ENCODE peak calls at places on chromosome 17, in five cellular contexts. One of them, this sample, is unnamed.
A peak's percentile ranks its signal among the peaks of the same experiment; 100 is the strongest.

GRCh38 chr17:64532409-64532808 is 25.6 kb downstream of the CEP95 start:
- DNase-seq in CD4-positive, CD25-positive, alpha-beta regulatory T cell: no peak
- DNase-seq in fibroblast of lung: no peak
- DNase-seq in hepatocyte: no peak
- DNase-seq in uterus: no peak
- DNase-seq in this sample: no peak

GRCh38 chr17:40107266-40107980 is 7.0 kb upstream of the NR1D1 start:
- DNase-seq in hepatocyte: no peak
- DNase-seq in uterus: peak; percentile 43
- DNase-seq in fibroblast of lung: no peak
- DNase-seq in CD4-positive, CD25-positive, alpha-beta regulatory T cell: peak; percentile 44
- DNase-seq in this sample: no peak

GRCh38 chr17:70661342-70662222 is 492.2 kb downstream of the KCNJ2 start:
- DNase-seq in hepatocyte: peak; percentile 66
- DNase-seq in fibroblast of lung: peak; percentile 63
- DNase-seq in uterus: no peak
- DNase-seq in CD4-positive, CD25-positive, alpha-beta regulatory T cell: no peak
- DNase-seq in this sample: no peak

GRCh38 chr17:61349350-61349749 is 50.3 kb upstream of the TBX2 start:
- DNase-seq in hepatocyte: no peak
- DNase-seq in CD4-positive, CD25-positive, alpha-beta regulatory T cell: no peak
- DNase-seq in uterus: no peak
- DNase-seq in fibroblast of lung: no peak
- DNase-seq in this sample: no peak

GRCh38 chr17:81868674-81869220 is 2.4 kb downstream of the ARHGDIA start:
- DNase-seq in uterus: peak; percentile 75
- DNase-seq in fibroblast of lung: peak; percentile 89
- DNase-seq in CD4-positive, CD25-positive, alpha-beta regulatory T cell: no peak
- DNase-seq in hepatocyte: peak; percentile 83
- DNase-seq in this sample: peak; percentile 66

GRCh38 chr17:43018932-43019331 is 3.3 kb downstream of the VAT1 start:
- DNase-seq in uterus: no peak
- DNase-seq in hepatocyte: no peak
- DNase-seq in fibroblast of lung: no peak
- DNase-seq in CD4-positive, CD25-positive, alpha-beta regulatory T cell: no peak
- DNase-seq in this sample: no peak

GRCh38 chr17:30299000-30299399 is 7.3 kb upstream of the BLMH start:
- DNase-seq in uterus: no peak
- DNase-seq in CD4-positive, CD25-positive, alpha-beta regulatory T cell: no peak
- DNase-seq in hepatocyte: no peak
- DNase-seq in fibroblast of lung: no peak
- DNase-seq in this sample: no peak

GRCh38 chr17:28476076-28476475 is 2.6 kb downstream of the SLC13A2 start:
- DNase-seq in CD4-positive, CD25-positive, alpha-beta regulatory T cell: no peak
- DNase-seq in fibroblast of lung: no peak
- DNase-seq in hepatocyte: no peak
- DNase-seq in uterus: no peak
- DNase-seq in this sample: no peak

GRCh38 chr17:41061969-41062368 is 2.1 kb upstream of the KRTAP2-3 start:
- DNase-seq in CD4-positive, CD25-positive, alpha-beta regulatory T cell: no peak
- DNase-seq in hepatocyte: no peak
- DNase-seq in uterus: no peak
- DNase-seq in fibroblast of lung: peak; percentile 99
- DNase-seq in this sample: no peak

GRCh38 chr17:50192116-50192872 is 9.1 kb downstream of the COL1A1 start:
- DNase-seq in CD4-positive, CD25-positive, alpha-beta regulatory T cell: no peak
- DNase-seq in hepatocyte: no peak
- DNase-seq in fibroblast of lung: peak; percentile 37
- DNase-seq in uterus: no peak
- DNase-seq in this sample: no peak

GRCh38 chr17:30942311-30943079 is 20.8 kb downstream of the ADAP2 start:
- DNase-seq in CD4-positive, CD25-positive, alpha-beta regulatory T cell: no peak
- DNase-seq in hepatocyte: no peak
- DNase-seq in uterus: no peak
- DNase-seq in fibroblast of lung: peak; percentile 53
- DNase-seq in this sample: no peak

GRCh38 chr17:61160789-61161440 is 238.7 kb upstream of the TBX2 start:
- DNase-seq in fibroblast of lung: no peak
- DNase-seq in uterus: no peak
- DNase-seq in hepatocyte: no peak
- DNase-seq in CD4-positive, CD25-positive, alpha-beta regulatory T cell: no peak
- DNase-seq in this sample: no peak

GRCh38 chr17:14317383-14317782 is 16.5 kb downstream of the HS3ST3B1 start:
- DNase-seq in hepatocyte: no peak
- DNase-seq in fibroblast of lung: no peak
- DNase-seq in uterus: no peak
- DNase-seq in CD4-positive, CD25-positive, alpha-beta regulatory T cell: no peak
- DNase-seq in this sample: no peak

GRCh38 chr17:80494547-80494946 is 18.1 kb upstream of the NPTX1 start:
- DNase-seq in hepatocyte: no peak
- DNase-seq in fibroblast of lung: no peak
- DNase-seq in uterus: no peak
- DNase-seq in CD4-positive, CD25-positive, alpha-beta regulatory T cell: no peak
- DNase-seq in this sample: no peak

GRCh38 chr17:50182783-50183438 is 17.1 kb downstream of the SGCA start:
- DNase-seq in uterus: no peak
- DNase-seq in fibroblast of lung: peak; percentile 55
- DNase-seq in hepatocyte: no peak
- DNase-seq in CD4-positive, CD25-positive, alpha-beta regulatory T cell: no peak
- DNase-seq in this sample: no peak

GRCh38 chr17:40779181-40779909 is 3.0 kb downstream of the KRT27 start:
- DNase-seq in CD4-positive, CD25-positive, alpha-beta regulatory T cell: peak; percentile 33
- DNase-seq in uterus: no peak
- DNase-seq in fibroblast of lung: peak; percentile 6
- DNase-seq in hepatocyte: no peak
- DNase-seq in this sample: no peak

GRCh38 chr17:8467527-8467926 is 31.8 kb downstream of the NDEL1 start:
- DNase-seq in fibroblast of lung: no peak
- DNase-seq in CD4-positive, CD25-positive, alpha-beta regulatory T cell: no peak
- DNase-seq in hepatocyte: no peak
- DNase-seq in uterus: no peak
- DNase-seq in this sample: no peak

GRCh38 chr17:80259642-80260535 is 763 bp upstream of the RNF213 start:
- DNase-seq in uterus: peak; percentile 76
- DNase-seq in fibroblast of lung: peak; percentile 68
- DNase-seq in hepatocyte: peak; percentile 92
- DNase-seq in CD4-positive, CD25-positive, alpha-beta regulatory T cell: peak; percentile 69
- DNase-seq in this sample: peak; percentile 87

GRCh38 chr17:66964930-66965800 is 658 bp downstream of the CACNG4 start:
- DNase-seq in CD4-positive, CD25-positive, alpha-beta regulatory T cell: no peak
- DNase-seq in uterus: no peak
- DNase-seq in fibroblast of lung: no peak
- DNase-seq in hepatocyte: peak; percentile 59
- DNase-seq in this sample: peak; percentile 86

GRCh38 chr17:54969658-54970572 is 1.4 kb downstream of the STXBP4 start:
- DNase-seq in uterus: no peak
- DNase-seq in hepatocyte: no peak
- DNase-seq in fibroblast of lung: no peak
- DNase-seq in CD4-positive, CD25-positive, alpha-beta regulatory T cell: peak; percentile 14
- DNase-seq in this sample: no peak

GRCh38 chr17:65959630-65960029 is 232.3 kb downstream of the CEP112 start:
- DNase-seq in fibroblast of lung: no peak
- DNase-seq in hepatocyte: no peak
- DNase-seq in CD4-positive, CD25-positive, alpha-beta regulatory T cell: no peak
- DNase-seq in uterus: no peak
- DNase-seq in this sample: no peak

GRCh38 chr17:72788950-72789585 is 303.4 kb downstream of the SLC39A11 start:
- DNase-seq in uterus: no peak
- DNase-seq in hepatocyte: no peak
- DNase-seq in fibroblast of lung: peak; percentile 45
- DNase-seq in CD4-positive, CD25-positive, alpha-beta regulatory T cell: no peak
- DNase-seq in this sample: no peak

GRCh38 chr17:81636505-81637288 is at the start of the genes NPLOC4 and TSPAN10:
- DNase-seq in CD4-positive, CD25-positive, alpha-beta regulatory T cell: peak; percentile 82
- DNase-seq in uterus: peak; percentile 89
- DNase-seq in hepatocyte: peak; percentile 95
- DNase-seq in fibroblast of lung: peak; percentile 75
- DNase-seq in this sample: peak; percentile 91

GRCh38 chr17:59631221-59631720 is 11.6 kb downstream of the CLTC start:
- DNase-seq in uterus: no peak
- DNase-seq in fibroblast of lung: no peak
- DNase-seq in hepatocyte: no peak
- DNase-seq in CD4-positive, CD25-positive, alpha-beta regulatory T cell: no peak
- DNase-seq in this sample: no peak

GRCh38 chr17:70108166-70108565 is 33.1 kb downstream of the KCNJ16 start:
- DNase-seq in CD4-positive, CD25-positive, alpha-beta regulatory T cell: no peak
- DNase-seq in uterus: no peak
- DNase-seq in hepatocyte: no peak
- DNase-seq in fibroblast of lung: no peak
- DNase-seq in this sample: no peak

GRCh38 chr17:78970834-78971763 is 8.6 kb downstream of the LGALS3BP start:
- DNase-seq in fibroblast of lung: peak; percentile 54
- DNase-seq in CD4-positive, CD25-positive, alpha-beta regulatory T cell: peak; percentile 77
- DNase-seq in hepatocyte: peak; percentile 89
- DNase-seq in uterus: peak; percentile 82
- DNase-seq in this sample: peak; percentile 91

GRCh38 chr17:51668155-51668962 is 408.0 kb downstream of the UTP18 start:
- DNase-seq in hepatocyte: no peak
- DNase-seq in fibroblast of lung: no peak
- DNase-seq in CD4-positive, CD25-positive, alpha-beta regulatory T cell: peak; percentile 9
- DNase-seq in uterus: no peak
- DNase-seq in this sample: no peak

GRCh38 chr17:27481327-27481726 is 25.1 kb downstream of the KSR1 start:
- DNase-seq in CD4-positive, CD25-positive, alpha-beta regulatory T cell: peak; percentile 89
- DNase-seq in fibroblast of lung: no peak
- DNase-seq in hepatocyte: no peak
- DNase-seq in uterus: no peak
- DNase-seq in this sample: no peak

GRCh38 chr17:13030459-13031305 is 12.9 kb upstream of the ELAC2 start:
- DNase-seq in fibroblast of lung: peak; percentile 35
- DNase-seq in CD4-positive, CD25-positive, alpha-beta regulatory T cell: peak; percentile 64
- DNase-seq in hepatocyte: peak; percentile 74
- DNase-seq in uterus: no peak
- DNase-seq in this sample: peak; percentile 60

GRCh38 chr17:46976626-46977270 is 2.3 kb downstream of the RPRML start:
- DNase-seq in fibroblast of lung: no peak
- DNase-seq in hepatocyte: no peak
- DNase-seq in uterus: no peak
- DNase-seq in CD4-positive, CD25-positive, alpha-beta regulatory T cell: no peak
- DNase-seq in this sample: peak; percentile 37

GRCh38 chr17:77778636-77779524 is 179.6 kb upstream of the TNRC6C start:
- DNase-seq in fibroblast of lung: peak; percentile 12
- DNase-seq in CD4-positive, CD25-positive, alpha-beta regulatory T cell: no peak
- DNase-seq in uterus: peak; percentile 44
- DNase-seq in hepatocyte: peak; percentile 32
- DNase-seq in this sample: no peak

GRCh38 chr17:40297511-40297910 is 9.8 kb downstream of the CDC6 start:
- DNase-seq in CD4-positive, CD25-positive, alpha-beta regulatory T cell: no peak
- DNase-seq in uterus: no peak
- DNase-seq in hepatocyte: no peak
- DNase-seq in fibroblast of lung: no peak
- DNase-seq in this sample: no peak

GRCh38 chr17:19346351-19347255 is 15.9 kb downstream of the B9D1 start:
- DNase-seq in CD4-positive, CD25-positive, alpha-beta regulatory T cell: no peak
- DNase-seq in fibroblast of lung: peak; percentile 95
- DNase-seq in hepatocyte: peak; percentile 84
- DNase-seq in uterus: peak; percentile 84
- DNase-seq in this sample: peak; percentile 78

GRCh38 chr17:19344311-19345066 is 18.0 kb downstream of the B9D1 start:
- DNase-seq in fibroblast of lung: no peak
- DNase-seq in CD4-positive, CD25-positive, alpha-beta regulatory T cell: no peak
- DNase-seq in uterus: peak; percentile 34
- DNase-seq in hepatocyte: no peak
- DNase-seq in this sample: no peak

GRCh38 chr17:19345067-19345460 is 17.5 kb downstream of the B9D1 start:
- DNase-seq in fibroblast of lung: no peak
- DNase-seq in uterus: peak; percentile 17
- DNase-seq in CD4-positive, CD25-positive, alpha-beta regulatory T cell: no peak
- DNase-seq in hepatocyte: no peak
- DNase-seq in this sample: no peak

GRCh38 chr17:19347323-19348080 is 15.0 kb downstream of the B9D1 start:
- DNase-seq in hepatocyte: no peak
- DNase-seq in fibroblast of lung: no peak
- DNase-seq in uterus: peak; percentile 36
- DNase-seq in CD4-positive, CD25-positive, alpha-beta regulatory T cell: no peak
- DNase-seq in this sample: no peak

GRCh38 chr17:19345486-19346350 is 16.8 kb downstream of the B9D1 start:
- DNase-seq in uterus: peak; percentile 25
- DNase-seq in hepatocyte: no peak
- DNase-seq in CD4-positive, CD25-positive, alpha-beta regulatory T cell: no peak
- DNase-seq in fibroblast of lung: no peak
- DNase-seq in this sample: no peak
- H3K27ac ChIP-seq in uterus: peak overlapping the region; percentile 98
- H3K27ac ChIP-seq in hepatocyte: peak overlapping the region; percentile 79
- H3K27ac ChIP-seq in CD4-positive, CD25-positive, alpha-beta regulatory T cell: no peak overlapping the region
- H3K27ac ChIP-seq in fibroblast of lung: no peak overlapping the region
- H3K27ac ChIP-seq in this sample: peak overlapping the region; percentile 79

DNA sequence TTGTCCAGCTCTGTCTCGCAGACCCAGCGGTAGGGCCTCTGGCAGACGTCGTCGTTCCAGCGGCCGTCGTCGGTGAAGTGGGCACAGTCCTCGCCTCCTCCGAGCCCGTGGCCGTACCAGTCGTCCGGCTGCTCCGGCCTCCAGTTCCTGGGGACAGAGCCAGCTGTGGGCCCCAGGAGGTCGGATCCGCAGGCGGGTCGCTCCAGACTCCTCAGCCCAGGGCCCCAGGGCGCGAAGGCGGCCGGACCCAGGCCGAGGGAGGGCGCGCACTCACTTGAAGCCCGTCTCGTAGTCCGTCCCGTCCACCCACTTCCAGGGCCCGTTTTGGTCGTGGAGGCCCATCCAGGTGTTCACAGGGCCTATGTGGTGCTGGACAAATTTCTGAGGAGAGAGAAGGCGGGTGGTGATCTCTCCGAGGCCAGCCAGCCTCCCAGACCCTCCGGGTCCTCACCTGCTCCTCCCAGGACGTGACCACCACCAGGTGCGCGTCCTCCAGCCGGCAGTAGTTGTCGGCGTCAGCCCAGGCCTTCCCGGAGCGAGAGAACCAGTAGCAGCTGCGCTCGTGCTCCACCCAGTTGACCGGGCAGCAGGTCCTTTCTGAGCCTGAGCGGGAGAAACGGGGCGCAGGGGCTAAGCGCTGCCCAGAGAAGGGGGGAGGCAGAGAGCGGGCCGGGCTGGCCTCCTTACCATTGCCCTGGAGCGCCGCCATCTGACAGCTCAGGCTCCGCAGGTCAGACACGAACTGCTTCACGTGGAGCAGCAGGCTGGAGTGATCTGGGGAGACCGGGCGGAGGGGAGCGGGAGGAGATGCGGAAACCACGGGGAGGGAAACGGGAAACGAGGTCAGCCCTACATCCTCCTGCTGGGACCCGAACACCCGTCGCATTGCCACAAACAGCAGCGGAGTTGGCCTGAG is 5.2 kb downstream of the ASGR1 start:
- DNase-seq in hepatocyte: peak; percentile 63
- DNase-seq in uterus: no peak
- DNase-seq in fibroblast of lung: peak; percentile 27
- DNase-seq in CD4-positive, CD25-positive, alpha-beta regulatory T cell: peak; percentile 57
- DNase-seq in this sample: no peak
- H3K4me3 ChIP-seq in hepatocyte: no peak overlapping the region
- H3K4me3 ChIP-seq in uterus: no peak overlapping the region
- H3K4me3 ChIP-seq in fibroblast of lung: no peak overlapping the region
- H3K4me3 ChIP-seq in CD4-positive, CD25-positive, alpha-beta regulatory T cell: no peak overlapping the region
- H3K4me3 ChIP-seq in this sample: no peak overlapping the region

GRCh38 chr17:38596651-38597050 is 9.1 kb downstream of the SRCIN1 start:
- DNase-seq in CD4-positive, CD25-positive, alpha-beta regulatory T cell: no peak
- DNase-seq in fibroblast of lung: no peak
- DNase-seq in hepatocyte: no peak
- DNase-seq in uterus: no peak
- DNase-seq in this sample: no peak
- H3K27ac ChIP-seq in CD4-positive, CD25-positive, alpha-beta regulatory T cell: no peak overlapping the region
- H3K27ac ChIP-seq in fibroblast of lung: no peak overlapping the region
- H3K27ac ChIP-seq in hepatocyte: no peak overlapping the region
- H3K27ac ChIP-seq in uterus: no peak overlapping the region
- H3K27ac ChIP-seq in this sample: no peak overlapping the region

GRCh38 chr17:45005700-45006099 is 37.6 kb upstream of the C1QL1 start:
- DNase-seq in CD4-positive, CD25-positive, alpha-beta regulatory T cell: no peak
- DNase-seq in hepatocyte: no peak
- DNase-seq in uterus: no peak
- DNase-seq in fibroblast of lung: no peak
- DNase-seq in this sample: no peak
- H3K4me3 ChIP-seq in CD4-positive, CD25-positive, alpha-beta regulatory T cell: no peak overlapping the region
- H3K4me3 ChIP-seq in hepatocyte: no peak overlapping the region
- H3K4me3 ChIP-seq in uterus: no peak overlapping the region
- H3K4me3 ChIP-seq in fibroblast of lung: no peak overlapping the region
- H3K4me3 ChIP-seq in this sample: no peak overlapping the region

This sample was measured in WERI-Rb-1.